ENCODE peak calls at places on chromosomes 16 and 17, in nine cellular contexts. E, D, R, Q, P, A, U, I and T are unnamed samples.

GRCh38 chr17:15999974-16000827 is 577 bp downstream of the TTC19 start:
- DNase-seq in I (peak; percentile 49), R (no peak), E (no peak), U (peak; percentile 41), D (no peak), Q (no peak), P (peak; percentile 22), A (no peak), T (no peak)

GRCh38 chr17:80694992-80695912 is 150.6 kb downstream of the RPTOR start:
- DNase-seq in Q (no peak), U (no peak), R (no peak), P (no peak), A (no peak), E (peak; percentile 32), I (no peak), D (no peak), T (no peak)

GRCh38 chr16:53156516-53156915 is 101.7 kb downstream of the CHD9 start:
- DNase-seq in Q (no peak), R (no peak), E (no peak), D (no peak), U (no peak), A (no peak), P (peak; percentile 45), I (no peak), T (no peak)

GRCh38 chr17:21524211-21524591 is 148.0 kb downstream of the KCNJ12 start:
- DNase-seq in A (no peak), E (no peak), U (no peak), Q (no peak), D (no peak), I (no peak), P (peak; percentile 81), R (no peak), T (no peak)

GRCh38 chr16:85153656-85154091 is 41.4 kb upstream of the CIBAR2 start:
- DNase-seq in E (no peak), Q (no peak), U (no peak), A (peak; percentile 55), I (no peak), D (no peak), P (no peak), R (no peak), T (peak; percentile 88)

GRCh38 chr17:73545633-73546032 is 98.6 kb downstream of the SDK2 start:
- DNase-seq in A (peak; percentile 41), I (no peak), E (no peak), R (no peak), Q (no peak), P (no peak), U (no peak), D (no peak), T (no peak)

GRCh38 chr17:49528966-49529365 is 33.9 kb downstream of the NGFR start:
- DNase-seq in U (no peak), P (no peak), D (no peak), Q (no peak), A (no peak), R (no peak), E (no peak), I (no peak), T (no peak)

GRCh38 chr16:88799569-88800276 is 3.9 kb upstream of the CDT1 start:
- DNase-seq in U (no peak), R (no peak), I (peak; percentile 94), E (no peak), D (no peak), P (no peak), A (no peak), Q (no peak), T (no peak)

GRCh38 chr17:66625321-66625767 is 209.6 kb upstream of the CACNG5 start:
- DNase-seq in U (no peak), I (no peak), R (no peak), A (no peak), E (no peak), D (no peak), P (peak; percentile 49), Q (no peak), T (no peak)

GRCh38 chr17:47205419-47205963 is 3.7 kb upstream of the MYL4 start:
- DNase-seq in U (peak; percentile 45), A (no peak), Q (peak; percentile 22), R (peak; percentile 48), D (no peak), I (peak; percentile 79), P (peak; percentile 68), E (peak; percentile 52), T (peak; percentile 96)

GRCh38 chr17:79439493-79439892 is 171.4 kb downstream of the RBFOX3 start:
- DNase-seq in D (no peak), R (no peak), I (no peak), U (no peak), E (no peak), A (no peak), Q (no peak), P (no peak), T (no peak)

GRCh38 chr16:15466886-15467781 is 32.7 kb downstream of the BMERB1 start:
- DNase-seq in D (no peak), P (no peak), U (no peak), A (no peak), I (no peak), R (no peak), E (no peak), Q (no peak), T (no peak)

GRCh38 chr16:86012221-86012620 is 113.3 kb downstream of the IRF8 start:
- DNase-seq in P (no peak), I (no peak), R (no peak), E (no peak), D (no peak), Q (no peak), U (no peak), A (no peak), T (no peak)

GRCh38 chr16:66899945-66900688 is 18.6 kb downstream of the CDH16 start:
- DNase-seq in P (peak; percentile 79), I (no peak), Q (peak; percentile 75), E (peak; percentile 64), R (peak; percentile 65), D (peak; percentile 64), A (no peak), U (peak; percentile 94), T (peak; percentile 96)

GRCh38 chr17:38877130-38877851 is 7.4 kb downstream of the LASP1 start:
- DNase-seq in I (peak; percentile 78), D (no peak), Q (no peak), A (no peak), U (no peak), R (no peak), P (no peak), E (no peak), T (no peak)

GRCh38 chr17:49631496-49631895 is 46.4 kb downstream of the SPOP start:
- DNase-seq in A (no peak), P (no peak), R (no peak), U (no peak), I (no peak), Q (no peak), E (no peak), D (no peak), T (no peak)

GRCh38 chr16:4876646-4877297 is 29.5 kb downstream of the UBN1 start:
- DNase-seq in A (no peak), E (no peak), R (no peak), Q (no peak), P (no peak), U (no peak), I (no peak), D (no peak), T (no peak)

GRCh38 chr17:64032081-64032480 is 11.6 kb upstream of the ICAM2 start:
- DNase-seq in Q (no peak), A (no peak), D (no peak), U (no peak), R (no peak), P (peak; percentile 34), I (no peak), E (no peak), T (no peak)

GRCh38 chr16:1567988-1568387 is 34.5 kb downstream of the TMEM204 start:
- DNase-seq in R (no peak), Q (no peak), A (no peak), E (no peak), D (no peak), I (no peak), P (no peak), U (no peak), T (no peak)

GRCh38 chr16:28555593-28555992 is 1.9 kb downstream of the SGF29 start:
- DNase-seq in U (no peak), R (no peak), A (no peak), I (no peak), Q (no peak), D (no peak), E (no peak), P (no peak), T (no peak)

GRCh38 chr16:3182608-3183444 is 5.2 kb upstream of the OR1F1 start:
- DNase-seq in I (no peak), A (no peak), U (no peak), E (no peak), P (peak; percentile 55), R (no peak), D (peak; percentile 51), Q (no peak), T (peak; percentile 38)
- TF ChIP-seq CTCF in I (no peak), A (peak; percentile 7), U (no peak), E (no peak), P (peak; percentile 41), R (no peak), D (peak; percentile 28), Q (no peak), T (no peak)

GRCh38 chr17:56948491-56948890 is 12.4 kb downstream of the COIL start:
- DNase-seq in P (peak; percentile 28), R (no peak), D (no peak), E (no peak), A (no peak), Q (no peak), I (no peak), U (no peak), T (no peak)
- H3K36me3 ChIP-seq in P (peaks cover 31% of the 10 kb centered on the region), R (peaks cover 2% of the 10 kb centered on the region), D (peaks cover 39% of the 10 kb centered on the region), E (no peaks in the 10 kb centered on the region), A (no peaks in the 10 kb centered on the region), Q (peaks cover 3% of the 10 kb centered on the region), I (peaks cover 84% of the 10 kb centered on the region), U (no peaks in the 10 kb centered on the region), T (peaks cover 39% of the 10 kb centered on the region)

DNA sequence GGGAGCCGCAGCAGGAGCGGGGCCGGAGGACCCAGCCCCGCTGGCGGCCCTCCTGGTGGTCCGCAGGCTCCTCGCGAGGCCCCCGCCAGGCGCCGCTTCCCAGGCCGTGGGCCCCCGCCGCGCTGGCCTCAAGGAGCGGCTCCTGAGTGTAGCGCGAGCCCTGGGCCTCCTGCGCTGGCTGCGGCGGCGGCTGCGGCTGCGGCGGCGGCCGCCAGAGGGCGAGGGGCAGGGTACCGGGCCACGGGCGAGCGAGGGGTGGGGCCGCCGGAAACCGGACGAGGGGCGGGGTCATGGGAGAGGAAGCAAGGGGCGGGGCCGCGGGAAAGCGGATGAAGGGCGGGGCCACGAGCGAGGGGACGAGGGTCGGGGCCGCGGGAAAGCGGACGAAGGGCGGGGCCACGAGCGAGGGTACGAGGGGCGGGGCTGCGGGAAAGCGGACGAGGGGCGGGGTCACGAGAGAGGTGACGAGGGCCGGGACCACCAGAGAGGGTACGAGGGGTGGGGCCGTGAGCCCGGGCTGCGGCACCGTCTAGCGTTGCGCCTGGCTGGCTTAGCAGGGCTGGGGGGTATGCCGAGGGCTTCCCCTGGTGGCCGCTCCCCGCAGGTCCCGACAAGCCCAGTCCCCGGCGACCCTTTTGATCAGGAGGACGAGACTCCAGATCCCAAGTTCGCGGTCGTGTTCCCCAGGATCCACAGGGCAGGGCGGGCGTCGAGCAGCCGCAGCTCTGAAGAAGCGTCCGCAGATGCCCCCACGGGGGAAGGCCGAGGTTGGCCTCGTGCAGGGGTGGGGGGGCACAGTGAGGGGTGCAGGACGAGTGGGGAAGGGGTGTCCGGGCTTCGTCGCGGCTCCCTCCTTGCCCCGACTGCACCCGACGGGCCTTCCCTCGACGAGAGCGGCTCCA is 1.7 kb downstream of the MYO15B start:
- DNase-seq in U (peak; percentile 94), D (peak; percentile 98), I (peak; percentile 96), P (peak; percentile 64), A (peak; percentile 100), R (peak; percentile 95), Q (peak; percentile 97), E (peak; percentile 96), T (peak; percentile 95)
- TF ChIP-seq CTCF in U (peak; percentile 87), D (peak; percentile 49), I (peak; percentile 71), P (peak; percentile 64), A (peak; percentile 62), R (peak; percentile 69), Q (peak; percentile 70), E (peak; percentile 68), T (peak; percentile 92)

GRCh38 chr17:41888332-41888965 is 23.2 kb upstream of the KLHL11 start:
- DNase-seq in Q (no peak), U (no peak), I (no peak), P (no peak), D (no peak), A (no peak), E (no peak), R (no peak), T (no peak)
- H3K36me3 ChIP-seq in Q (peaks cover 8% of the 10 kb centered on the region), U (no peaks in the 10 kb centered on the region), I (peaks cover 96% of the 10 kb centered on the region), P (peaks cover 80% of the 10 kb centered on the region), D (peaks cover 76% of the 10 kb centered on the region), A (no peaks in the 10 kb centered on the region), E (peaks cover 26% of the 10 kb centered on the region), R (peaks cover 4% of the 10 kb centered on the region), T (peaks cover 66% of the 10 kb centered on the region)